ENCODE peak calls at places on chromosomes 16 and 17, in seven cellular contexts. E is heart right ventricle, C is gastrocnemius medialis, B is choroid plexus epithelial cell, V is kidney epithelial cell, M is ascending aorta, S is cardiac fibroblast. N is an unnamed sample.

GRCh38 chr17:6843241-6843890 is 11.8 kb upstream of the TEKT1 start:
- DNase-seq in E (no peak), C (no peak), B (peak; percentile 74), V (no peak), M (no peak), S (peak; percentile 68), N (peak; percentile 22)

GRCh38 chr16:28984619-28985135 is at the start of gene LAT:
- DNase-seq in E (peak; percentile 39), C (no peak), B (no peak), V (no peak), M (no peak), S (no peak), N (no peak)

GRCh38 chr16:75340715-75341500 is 89.5 kb upstream of the BCAR1 start:
- DNase-seq in E (no peak), C (no peak), B (peak; percentile 37), V (peak; percentile 92), M (no peak), S (peak; percentile 51), N (no peak)

GRCh38 chr17:45031231-45032149 is 19.9 kb downstream of the DCAKD start:
- DNase-seq in E (no peak), C (no peak), B (no peak), V (no peak), M (no peak), S (no peak), N (no peak)

GRCh38 chr16:66714659-66715307 is 18.2 kb upstream of the CMTM4 start:
- DNase-seq in E (no peak), C (no peak), B (no peak), V (no peak), M (no peak), S (no peak), N (no peak)

GRCh38 chr16:23333034-23333579 is 31.0 kb downstream of the SCNN1B start:
- DNase-seq in E (no peak), C (no peak), B (no peak), V (no peak), M (no peak), S (no peak), N (no peak)

GRCh38 chr16:23803591-23804123 is 32.1 kb upstream of the PRKCB start:
- DNase-seq in E (peak; percentile 27), C (no peak), B (peak; percentile 43), V (no peak), M (no peak), S (peak; percentile 9), N (no peak)

GRCh38 chr17:6327007-6327406 is 107.9 kb downstream of the AIPL1 start:
- DNase-seq in E (peak; percentile 33), C (no peak), B (no peak), V (no peak), M (no peak), S (no peak), N (no peak)

GRCh38 chr16:55508941-55509920 is at the start of gene LPCAT2:
- DNase-seq in E (peak; percentile 90), C (peak; percentile 55), B (peak; percentile 87), V (peak; percentile 52), M (no peak), S (peak; percentile 92), N (no peak)

GRCh38 chr16:86345521-86345920 is 164.8 kb upstream of the FOXF1 start:
- DNase-seq in E (no peak), C (no peak), B (no peak), V (no peak), M (no peak), S (no peak), N (no peak)

GRCh38 chr16:14302399-14303181 is 231.5 kb downstream of the MRTFB start:
- DNase-seq in E (peak; percentile 37), C (no peak), B (peak; percentile 12), V (no peak), M (no peak), S (no peak), N (no peak)

GRCh38 chr17:69424287-69425041 is 10.0 kb downstream of the MAP2K6 start:
- DNase-seq in E (no peak), C (no peak), B (no peak), V (no peak), M (no peak), S (no peak), N (no peak)

GRCh38 chr16:30767767-30768465 is 5.8 kb downstream of the RNF40 start:
- DNase-seq in E (no peak), C (no peak), B (no peak), V (no peak), M (no peak), S (no peak), N (no peak)

GRCh38 chr17:69960755-69961154 is 114.3 kb upstream of the KCNJ16 start:
- DNase-seq in E (peak; percentile 39), C (peak; percentile 45), B (no peak), V (no peak), M (no peak), S (peak; percentile 3), N (peak; percentile 1)

GRCh38 chr17:19763416-19763815 is 15.3 kb upstream of the ALDH3A1 start:
- DNase-seq in E (no peak), C (no peak), B (no peak), V (no peak), M (no peak), S (no peak), N (no peak)

GRCh38 chr17:17684901-17685774 is 3.9 kb downstream of the RAI1 start:
- DNase-seq in E (no peak), C (no peak), B (peak; percentile 70), V (no peak), M (no peak), S (peak; percentile 67), N (peak; percentile 81)

GRCh38 chr17:51486091-51486490 is 225.7 kb downstream of the UTP18 start:
- DNase-seq in E (no peak), C (no peak), B (no peak), V (no peak), M (no peak), S (no peak), N (peak; percentile 83)

GRCh38 chr16:78094166-78094565 is 5.3 kb upstream of the WWOX start:
- DNase-seq in E (no peak), C (no peak), B (peak; percentile 38), V (no peak), M (no peak), S (no peak), N (no peak)

GRCh38 chr17:77501101-77501566 is 360.4 kb downstream of the SEC14L1 start:
- DNase-seq in E (no peak), C (no peak), B (peak; percentile 45), V (no peak), M (no peak), S (no peak), N (no peak)

GRCh38 chr17:3920940-3921852 is 4.9 kb upstream of the P2RX1 start:
- DNase-seq in E (no peak), C (no peak), B (peak; percentile 81), V (no peak), M (no peak), S (no peak), N (no peak)

GRCh38 chr16:89257281-89257731 is 39.8 kb downstream of the ZNF778 start:
- DNase-seq in E (no peak), C (no peak), B (peak; percentile 21), V (no peak), M (no peak), S (peak; percentile 18), N (no peak)

GRCh38 chr16:89253548-89254287 is 36.2 kb downstream of the ZNF778 start:
- DNase-seq in E (no peak), C (no peak), B (no peak), V (no peak), M (no peak), S (no peak), N (no peak)

GRCh38 chr16:89257757-89258465 is 40.4 kb downstream of the ZNF778 start:
- DNase-seq in E (no peak), C (no peak), B (peak; percentile 20), V (no peak), M (no peak), S (no peak), N (no peak)

GRCh38 chr16:89261691-89262563 is 44.4 kb downstream of the ZNF778 start:
- DNase-seq in E (no peak), C (no peak), B (peak; percentile 21), V (no peak), M (no peak), S (no peak), N (no peak)

DNA sequence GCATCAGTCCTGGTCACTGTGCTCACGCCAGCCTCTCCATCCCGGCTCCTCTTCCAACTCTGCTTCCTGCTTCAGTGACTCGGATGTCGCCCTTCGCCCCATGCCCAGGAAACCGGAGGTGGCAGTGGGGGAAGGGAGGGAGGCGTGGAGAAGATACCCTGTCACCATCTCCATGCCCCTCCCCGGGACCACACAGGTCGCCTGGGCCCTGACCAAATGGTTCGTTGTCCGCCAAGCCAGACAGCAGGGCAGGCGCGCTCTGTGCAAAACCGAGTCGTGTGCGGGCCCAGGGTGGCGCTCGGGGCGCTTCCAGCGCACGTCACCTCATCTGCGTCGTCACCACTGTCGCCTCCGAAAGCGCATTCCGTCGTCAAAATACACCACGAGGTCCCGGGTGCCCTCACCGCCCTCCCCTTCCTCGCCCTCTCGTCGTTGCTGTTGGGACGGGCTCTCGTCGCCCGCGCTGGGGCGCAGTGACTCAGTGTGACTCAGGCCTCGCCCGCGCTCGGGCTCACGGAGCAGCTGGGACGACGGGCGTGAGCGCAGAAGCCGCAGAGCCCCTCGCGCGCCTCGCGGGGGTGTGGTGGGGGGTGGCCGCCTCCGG is 39.2 kb downstream of the ZNF778 start:
- DNase-seq in E (no peak), C (no peak), B (peak; percentile 21), V (no peak), M (no peak), S (peak; percentile 26), N (no peak)
- H3K4me3 ChIP-seq in E (peak overlapping the region; percentile 53), C (peak overlapping the region; percentile 51), B (peak overlapping the region; percentile 52), V (peak overlapping the region; percentile 23), M (peak overlapping the region; percentile 40), S (peak overlapping the region; percentile 30), N (no peak overlapping the region)

GRCh38 chr17:63445065-63445464 is 1.0 kb downstream of the CYB561 start:
- DNase-seq in E (no peak), C (no peak), B (no peak), V (no peak), M (no peak), S (no peak), N (no peak)

GRCh38 chr17:63446218-63446980 is at the start of gene CYB561:
- DNase-seq in E (peak; percentile 82), C (peak; percentile 47), B (peak; percentile 59), V (no peak), M (no peak), S (peak; percentile 74), N (no peak)

GRCh38 chr17:63444457-63444856 is 1.6 kb downstream of the CYB561 start:
- DNase-seq in E (no peak), C (no peak), B (no peak), V (no peak), M (no peak), S (no peak), N (no peak)

GRCh38 chr17:63446981-63447687 is 1.0 kb upstream of the CYB561 start:
- DNase-seq in E (no peak), C (no peak), B (no peak), V (no peak), M (no peak), S (peak; percentile 86), N (no peak)

GRCh38 chr17:63445571-63446217 is 412 bp downstream of the CYB561 start:
- DNase-seq in E (no peak), C (no peak), B (peak; percentile 43), V (no peak), M (no peak), S (no peak), N (no peak)
- TF ChIP-seq CTCF in E (no peak), C (no peak), B (peak; percentile 22), V (peak; percentile 14), M (no peak), S (no peak), N (peak; percentile 53)

GRCh38 chr16:990516-991291 is 9.1 kb downstream of the SOX8 start:
- DNase-seq in E (no peak), C (no peak), B (no peak), V (no peak), M (no peak), S (no peak), N (no peak)
- H3K4me3 ChIP-seq in E (no peak overlapping the region), C (no peak overlapping the region), B (no peak overlapping the region), V (no peak overlapping the region), M (no peak overlapping the region), S (no peak overlapping the region), N (no peak overlapping the region)

GRCh38 chr16:80012586-80012985 is 412.0 kb upstream of the MAF start:
- DNase-seq in E (no peak), C (no peak), B (no peak), V (no peak), M (no peak), S (no peak), N (no peak)
- TF ChIP-seq CTCF in E (no peak), C (no peak), B (no peak), V (no peak), M (no peak), S (no peak), N (peak; percentile 4)